ENCODE peak calls at places on chromosomes 7 and 10, in seven cellular contexts. One of them, this sample, is unnamed.

GRCh38 chr10:109835257-109835656 is 88.1 kb downstream of the XPNPEP1 start:
- DNase-seq in tibial nerve: no peak
- DNase-seq in psoas muscle: no peak
- DNase-seq in left ventricle myocardium inferior: no peak
- DNase-seq in ascending aorta: no peak
- DNase-seq in omental fat pad: no peak
- DNase-seq in thoracic aorta: no peak
- DNase-seq in this sample: no peak

GRCh38 chr7:117715784-117716445 is 157.3 kb downstream of the CTTNBP2 start:
- DNase-seq in tibial nerve: no peak
- DNase-seq in psoas muscle: no peak
- DNase-seq in left ventricle myocardium inferior: no peak
- DNase-seq in ascending aorta: no peak
- DNase-seq in omental fat pad: no peak
- DNase-seq in thoracic aorta: no peak
- DNase-seq in this sample: peak; percentile 22

GRCh38 chr10:101075775-101076174 is 14.0 kb downstream of the KAZALD1 start:
- DNase-seq in tibial nerve: no peak
- DNase-seq in psoas muscle: no peak
- DNase-seq in left ventricle myocardium inferior: no peak
- DNase-seq in ascending aorta: no peak
- DNase-seq in omental fat pad: no peak
- DNase-seq in thoracic aorta: no peak
- DNase-seq in this sample: no peak

GRCh38 chr7:90349305-90349704 is 2.8 kb downstream of the GTPBP10 start:
- DNase-seq in tibial nerve: no peak
- DNase-seq in psoas muscle: no peak
- DNase-seq in left ventricle myocardium inferior: no peak
- DNase-seq in ascending aorta: no peak
- DNase-seq in omental fat pad: no peak
- DNase-seq in thoracic aorta: no peak
- DNase-seq in this sample: no peak

GRCh38 chr7:131151034-131151433 is 176.6 kb upstream of the MKLN1 start:
- DNase-seq in tibial nerve: no peak
- DNase-seq in psoas muscle: no peak
- DNase-seq in left ventricle myocardium inferior: no peak
- DNase-seq in ascending aorta: no peak
- DNase-seq in omental fat pad: no peak
- DNase-seq in thoracic aorta: no peak
- DNase-seq in this sample: no peak

GRCh38 chr7:133303372-133303771 is 50.5 kb downstream of the EXOC4 start:
- DNase-seq in tibial nerve: no peak
- DNase-seq in psoas muscle: no peak
- DNase-seq in left ventricle myocardium inferior: no peak
- DNase-seq in ascending aorta: no peak
- DNase-seq in omental fat pad: no peak
- DNase-seq in thoracic aorta: no peak
- DNase-seq in this sample: no peak

GRCh38 chr10:74502963-74503608 is 323.3 kb upstream of the KAT6B start:
- DNase-seq in tibial nerve: no peak
- DNase-seq in psoas muscle: no peak
- DNase-seq in left ventricle myocardium inferior: no peak
- DNase-seq in ascending aorta: no peak
- DNase-seq in omental fat pad: no peak
- DNase-seq in thoracic aorta: no peak
- DNase-seq in this sample: no peak

GRCh38 chr10:116694253-116694926 is 48.0 kb downstream of the HSPA12A start:
- DNase-seq in tibial nerve: no peak
- DNase-seq in psoas muscle: no peak
- DNase-seq in left ventricle myocardium inferior: no peak
- DNase-seq in ascending aorta: no peak
- DNase-seq in omental fat pad: no peak
- DNase-seq in thoracic aorta: no peak
- DNase-seq in this sample: peak; percentile 35

GRCh38 chr7:29569648-29570047 is 6.0 kb downstream of the PRR15 start:
- DNase-seq in tibial nerve: no peak
- DNase-seq in psoas muscle: no peak
- DNase-seq in left ventricle myocardium inferior: no peak
- DNase-seq in ascending aorta: no peak
- DNase-seq in omental fat pad: no peak
- DNase-seq in thoracic aorta: no peak
- DNase-seq in this sample: no peak

GRCh38 chr10:110852255-110852896 is 19.4 kb upstream of the PDCD4 start:
- DNase-seq in tibial nerve: no peak
- DNase-seq in psoas muscle: no peak
- DNase-seq in left ventricle myocardium inferior: no peak
- DNase-seq in ascending aorta: no peak
- DNase-seq in omental fat pad: no peak
- DNase-seq in thoracic aorta: no peak
- DNase-seq in this sample: no peak

GRCh38 chr10:25875555-25876165 is 58.4 kb upstream of the MYO3A start:
- DNase-seq in tibial nerve: peak; percentile 81
- DNase-seq in psoas muscle: peak; percentile 56
- DNase-seq in left ventricle myocardium inferior: peak; percentile 51
- DNase-seq in ascending aorta: no peak
- DNase-seq in omental fat pad: peak; percentile 72
- DNase-seq in thoracic aorta: peak; percentile 10
- DNase-seq in this sample: peak; percentile 86
- TF ChIP-seq CTCF in tibial nerve: peak; percentile 88
- TF ChIP-seq CTCF in psoas muscle: peak; percentile 60
- TF ChIP-seq CTCF in left ventricle myocardium inferior: peak; percentile 92
- TF ChIP-seq CTCF in ascending aorta: peak; percentile 86
- TF ChIP-seq CTCF in omental fat pad: no peak
- TF ChIP-seq CTCF in thoracic aorta: peak; percentile 79
- TF ChIP-seq CTCF in this sample: peak; percentile 89

GRCh38 chr7:39609462-39610149 is 13.8 kb upstream of the RALA start:
- DNase-seq in tibial nerve: no peak
- DNase-seq in psoas muscle: no peak
- DNase-seq in left ventricle myocardium inferior: peak; percentile 33
- DNase-seq in ascending aorta: no peak
- DNase-seq in omental fat pad: no peak
- DNase-seq in thoracic aorta: no peak
- DNase-seq in this sample: peak; percentile 60
- TF ChIP-seq CTCF in tibial nerve: peak; percentile 6
- TF ChIP-seq CTCF in psoas muscle: no peak
- TF ChIP-seq CTCF in left ventricle myocardium inferior: peak; percentile 33
- TF ChIP-seq CTCF in ascending aorta: no peak
- TF ChIP-seq CTCF in omental fat pad: no peak
- TF ChIP-seq CTCF in thoracic aorta: no peak
- TF ChIP-seq CTCF in this sample: peak; percentile 24

GRCh38 chr10:813286-813685 is 118.2 kb downstream of the LARP4B start:
- DNase-seq in tibial nerve: no peak
- DNase-seq in psoas muscle: no peak
- DNase-seq in left ventricle myocardium inferior: no peak
- DNase-seq in ascending aorta: no peak
- DNase-seq in omental fat pad: no peak
- DNase-seq in thoracic aorta: no peak
- DNase-seq in this sample: no peak

GRCh38 chr10:817371-817770 is 114.1 kb downstream of the LARP4B start:
- DNase-seq in tibial nerve: no peak
- DNase-seq in psoas muscle: no peak
- DNase-seq in left ventricle myocardium inferior: no peak
- DNase-seq in ascending aorta: no peak
- DNase-seq in omental fat pad: no peak
- DNase-seq in thoracic aorta: no peak
- DNase-seq in this sample: no peak

GRCh38 chr10:816958-817357 is 114.5 kb downstream of the LARP4B start:
- DNase-seq in tibial nerve: no peak
- DNase-seq in psoas muscle: no peak
- DNase-seq in left ventricle myocardium inferior: peak; percentile 47
- DNase-seq in ascending aorta: no peak
- DNase-seq in omental fat pad: no peak
- DNase-seq in thoracic aorta: no peak
- DNase-seq in this sample: no peak

GRCh38 chr10:814536-815302 is 116.8 kb downstream of the LARP4B start:
- DNase-seq in tibial nerve: no peak
- DNase-seq in psoas muscle: no peak
- DNase-seq in left ventricle myocardium inferior: no peak
- DNase-seq in ascending aorta: no peak
- DNase-seq in omental fat pad: no peak
- DNase-seq in thoracic aorta: no peak
- DNase-seq in this sample: no peak

GRCh38 chr10:815338-816104 is 116.0 kb downstream of the LARP4B start:
- DNase-seq in tibial nerve: no peak
- DNase-seq in psoas muscle: no peak
- DNase-seq in left ventricle myocardium inferior: no peak
- DNase-seq in ascending aorta: no peak
- DNase-seq in omental fat pad: no peak
- DNase-seq in thoracic aorta: no peak
- DNase-seq in this sample: no peak
- TF ChIP-seq CTCF in tibial nerve: no peak
- TF ChIP-seq CTCF in psoas muscle: no peak
- TF ChIP-seq CTCF in left ventricle myocardium inferior: no peak
- TF ChIP-seq CTCF in ascending aorta: no peak
- TF ChIP-seq CTCF in omental fat pad: no peak
- TF ChIP-seq CTCF in thoracic aorta: no peak
- TF ChIP-seq CTCF in this sample: peak; percentile 22

GRCh38 chr10:88865281-88865876 is 13.7 kb upstream of the ANKRD22 start:
- DNase-seq in tibial nerve: no peak
- DNase-seq in psoas muscle: no peak
- DNase-seq in left ventricle myocardium inferior: no peak
- DNase-seq in ascending aorta: no peak
- DNase-seq in omental fat pad: no peak
- DNase-seq in thoracic aorta: no peak
- DNase-seq in this sample: no peak
- TF ChIP-seq CTCF in tibial nerve: no peak
- TF ChIP-seq CTCF in psoas muscle: no peak
- TF ChIP-seq CTCF in left ventricle myocardium inferior: no peak
- TF ChIP-seq CTCF in ascending aorta: no peak
- TF ChIP-seq CTCF in omental fat pad: no peak
- TF ChIP-seq CTCF in thoracic aorta: no peak
- TF ChIP-seq CTCF in this sample: no peak

DNA sequence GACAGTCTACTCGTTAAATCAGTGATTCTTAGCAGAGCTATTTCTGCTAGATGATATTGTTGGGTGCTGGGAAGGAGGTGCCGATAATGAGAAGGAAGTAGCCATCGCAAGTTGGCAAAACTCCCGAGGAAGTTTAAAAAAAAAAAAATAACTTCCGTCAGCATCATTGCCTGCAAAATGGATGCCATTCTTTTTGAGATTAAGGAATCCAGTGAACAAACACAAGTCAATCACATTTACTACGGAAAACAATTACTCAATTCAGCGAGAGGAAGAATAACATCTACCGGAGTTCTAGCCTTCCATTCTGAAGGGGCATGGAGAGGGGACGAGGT is 74.4 kb upstream of the SFMBT2 start:
- DNase-seq in tibial nerve: no peak
- DNase-seq in psoas muscle: no peak
- DNase-seq in left ventricle myocardium inferior: no peak
- DNase-seq in ascending aorta: no peak
- DNase-seq in omental fat pad: no peak
- DNase-seq in thoracic aorta: no peak
- DNase-seq in this sample: no peak
- TF ChIP-seq CTCF in tibial nerve: no peak
- TF ChIP-seq CTCF in psoas muscle: no peak
- TF ChIP-seq CTCF in left ventricle myocardium inferior: no peak
- TF ChIP-seq CTCF in ascending aorta: no peak
- TF ChIP-seq CTCF in omental fat pad: no peak
- TF ChIP-seq CTCF in thoracic aorta: no peak
- TF ChIP-seq CTCF in this sample: no peak

DNA sequence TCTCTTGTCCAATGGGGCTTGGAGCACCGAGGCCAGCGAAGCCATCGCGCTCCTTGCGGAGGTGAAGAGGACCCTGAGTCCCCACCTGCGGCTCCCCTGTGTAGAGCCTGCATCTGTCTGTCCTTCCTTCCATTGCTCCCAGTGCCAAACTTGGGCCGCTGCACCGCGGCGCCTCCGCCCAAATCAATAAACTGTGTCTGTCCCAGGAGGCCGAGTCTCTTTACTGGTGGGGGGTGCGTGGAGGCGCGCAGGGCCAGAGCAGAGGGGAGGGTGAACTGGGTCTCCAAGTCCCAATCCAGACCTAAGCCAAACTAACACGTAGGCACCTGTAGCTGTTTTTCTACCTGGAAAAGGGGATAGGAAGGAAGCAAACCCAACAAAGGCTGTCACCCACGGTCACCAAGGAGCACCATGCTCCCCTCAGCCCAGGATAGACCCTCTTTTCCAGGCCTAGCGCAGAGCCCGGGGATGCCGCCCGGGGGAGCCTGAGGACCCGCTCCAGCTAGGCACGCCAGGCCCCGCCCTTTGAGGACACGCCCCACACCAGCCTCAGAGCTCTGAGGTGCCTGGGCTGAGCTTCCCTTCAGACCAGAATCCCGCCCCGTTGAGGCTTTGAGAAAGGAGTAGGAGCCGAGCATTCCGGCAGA is 1.2 kb upstream of the CHAT start:
- DNase-seq in tibial nerve: no peak
- DNase-seq in psoas muscle: peak; percentile 30
- DNase-seq in left ventricle myocardium inferior: no peak
- DNase-seq in ascending aorta: no peak
- DNase-seq in omental fat pad: no peak
- DNase-seq in thoracic aorta: no peak
- DNase-seq in this sample: peak; percentile 61
- TF ChIP-seq CTCF in tibial nerve: no peak
- TF ChIP-seq CTCF in psoas muscle: no peak
- TF ChIP-seq CTCF in left ventricle myocardium inferior: no peak
- TF ChIP-seq CTCF in ascending aorta: no peak
- TF ChIP-seq CTCF in omental fat pad: no peak
- TF ChIP-seq CTCF in thoracic aorta: no peak
- TF ChIP-seq CTCF in this sample: no peak

GRCh38 chr10:88318803-88319202 is 264.3 kb downstream of the RNLS start:
- DNase-seq in tibial nerve: no peak
- DNase-seq in psoas muscle: no peak
- DNase-seq in left ventricle myocardium inferior: no peak
- DNase-seq in ascending aorta: no peak
- DNase-seq in omental fat pad: no peak
- DNase-seq in thoracic aorta: no peak
- DNase-seq in this sample: no peak
- TF ChIP-seq CTCF in tibial nerve: no peak
- TF ChIP-seq CTCF in psoas muscle: peak; percentile 20
- TF ChIP-seq CTCF in left ventricle myocardium inferior: peak; percentile 20
- TF ChIP-seq CTCF in ascending aorta: no peak
- TF ChIP-seq CTCF in omental fat pad: no peak
- TF ChIP-seq CTCF in thoracic aorta: no peak
- TF ChIP-seq CTCF in this sample: no peak

GRCh38 chr10:71378341-71379117 is 18.2 kb upstream of the CDH23 start:
- DNase-seq in tibial nerve: no peak
- DNase-seq in psoas muscle: no peak
- DNase-seq in left ventricle myocardium inferior: no peak
- DNase-seq in ascending aorta: no peak
- DNase-seq in omental fat pad: no peak
- DNase-seq in thoracic aorta: no peak
- DNase-seq in this sample: no peak

GRCh38 chr10:71375954-71376353 is 20.8 kb upstream of the CDH23 start:
- DNase-seq in tibial nerve: no peak
- DNase-seq in psoas muscle: no peak
- DNase-seq in left ventricle myocardium inferior: no peak
- DNase-seq in ascending aorta: no peak
- DNase-seq in omental fat pad: no peak
- DNase-seq in thoracic aorta: no peak
- DNase-seq in this sample: no peak

GRCh38 chr10:71372882-71373495 is 23.7 kb upstream of the CDH23 start:
- DNase-seq in tibial nerve: no peak
- DNase-seq in psoas muscle: no peak
- DNase-seq in left ventricle myocardium inferior: no peak
- DNase-seq in ascending aorta: no peak
- DNase-seq in omental fat pad: no peak
- DNase-seq in thoracic aorta: no peak
- DNase-seq in this sample: no peak

GRCh38 chr10:71371750-71372166 is 25.0 kb upstream of the CDH23 start:
- DNase-seq in tibial nerve: no peak
- DNase-seq in psoas muscle: no peak
- DNase-seq in left ventricle myocardium inferior: no peak
- DNase-seq in ascending aorta: no peak
- DNase-seq in omental fat pad: no peak
- DNase-seq in thoracic aorta: no peak
- DNase-seq in this sample: no peak

GRCh38 chr10:71374481-71375233 is 22.1 kb upstream of the CDH23 start:
- DNase-seq in tibial nerve: no peak
- DNase-seq in psoas muscle: no peak
- DNase-seq in left ventricle myocardium inferior: no peak
- DNase-seq in ascending aorta: no peak
- DNase-seq in omental fat pad: no peak
- DNase-seq in thoracic aorta: no peak
- DNase-seq in this sample: no peak
- TF ChIP-seq CTCF in tibial nerve: no peak
- TF ChIP-seq CTCF in psoas muscle: no peak
- TF ChIP-seq CTCF in left ventricle myocardium inferior: no peak
- TF ChIP-seq CTCF in ascending aorta: no peak
- TF ChIP-seq CTCF in omental fat pad: no peak
- TF ChIP-seq CTCF in thoracic aorta: no peak
- TF ChIP-seq CTCF in this sample: no peak

This sample was measured in nephron progenitor cell.